ENCODE peak calls at places on chromosomes 5 and 9, in nine cellular contexts. G is NCI-H69; P is AG04449; Y is activated gamma-delta T cell treated with Interleukin-2 at 50 U/mL for 16 hours; E is GM12891; J is glutamatergic neuron; H is KG1; C is activated CD4-positive, alpha-beta T cell treated with anti-CD3 and anti-CD28 coated beads for 24 hours; V is aorta. L is an unnamed sample.

GRCh38 chr9:135650408-135650807 is 11.1 kb upstream of the GLT6D1 start:
- DNase-seq in C (no peak), V (no peak), G (no peak), E (no peak), Y (no peak), J (no peak), P (no peak), H (no peak), L (no peak)

GRCh38 chr9:105500108-105500766 is 52.4 kb downstream of the FSD1L start:
- DNase-seq in H (no peak), C (no peak), G (no peak), Y (no peak), V (no peak), J (no peak), E (peak; percentile 8), P (no peak), L (no peak)

GRCh38 chr5:54844905-54845566 is 140.4 kb downstream of the ESM1 start:
- DNase-seq in V (no peak), Y (no peak), H (peak; percentile 62), E (no peak), G (peak; percentile 43), P (no peak), C (no peak), J (no peak), L (no peak)

GRCh38 chr5:3931976-3932375 is 336.3 kb downstream of the IRX1 start:
- DNase-seq in E (no peak), Y (no peak), C (no peak), G (no peak), H (no peak), V (no peak), P (no peak), J (no peak), L (no peak)

GRCh38 chr5:179316111-179316551 is 29.1 kb downstream of the ADAMTS2 start:
- DNase-seq in J (no peak), P (no peak), G (no peak), E (no peak), C (no peak), Y (no peak), H (no peak), V (peak; percentile 61), L (peak; percentile 55)

GRCh38 chr5:83724915-83725314 is 4.3 kb upstream of the HAPLN1 start:
- DNase-seq in H (no peak), P (no peak), V (no peak), C (no peak), J (no peak), G (peak; percentile 72), Y (no peak), E (no peak), L (no peak)

GRCh38 chr5:82584631-82585030 is 306.5 kb upstream of the RPS23 start:
- DNase-seq in C (no peak), Y (no peak), J (no peak), V (peak; percentile 81), H (no peak), G (no peak), E (no peak), P (no peak), L (peak; percentile 44)

GRCh38 chr5:178668579-178668978 is 41.7 kb upstream of the CLK4 start:
- DNase-seq in C (no peak), H (no peak), E (no peak), P (no peak), V (no peak), G (no peak), Y (no peak), J (no peak), L (no peak)

GRCh38 chr9:107983762-107984161 is 494.2 kb upstream of the KLF4 start:
- DNase-seq in G (peak; percentile 35), V (no peak), C (no peak), E (no peak), J (no peak), P (no peak), Y (no peak), H (no peak), L (no peak)

GRCh38 chr5:175501759-175502158 is 23.4 kb downstream of the SFXN1 start:
- DNase-seq in Y (no peak), C (no peak), P (no peak), H (no peak), V (no peak), G (no peak), J (no peak), E (no peak), L (no peak)

GRCh38 chr9:88433583-88434240 is 45.5 kb downstream of the SPIN1 start:
- DNase-seq in H (no peak), P (no peak), C (no peak), E (no peak), V (no peak), Y (no peak), G (no peak), J (no peak), L (no peak)